ENCODE peak calls at places on chromosomes 13 and 19, in eight cellular contexts. One of them, this sample, is unnamed.

GRCh38 chr19:31500921-31501320 is 151.7 kb upstream of the TSHZ3 start:
- DNase-seq in fibroblast of mammary gland: no peak
- DNase-seq in omental fat pad: no peak
- DNase-seq in fibroblast of pulmonary artery: no peak
- DNase-seq in vagina: no peak
- DNase-seq in bronchial epithelial cell: no peak
- DNase-seq in PC-3: no peak
- DNase-seq in HCT116: no peak
- DNase-seq in this sample: no peak

GRCh38 chr13:62910541-62910940 is 1494.9 kb upstream of the PCDH20 start:
- DNase-seq in fibroblast of mammary gland: no peak
- DNase-seq in omental fat pad: no peak
- DNase-seq in fibroblast of pulmonary artery: no peak
- DNase-seq in vagina: no peak
- DNase-seq in bronchial epithelial cell: no peak
- DNase-seq in PC-3: no peak
- DNase-seq in HCT116: no peak
- DNase-seq in this sample: peak; percentile 29

GRCh38 chr19:9155591-9155990 is 15.4 kb downstream of the ZNF317 start:
- DNase-seq in fibroblast of mammary gland: no peak
- DNase-seq in omental fat pad: no peak
- DNase-seq in fibroblast of pulmonary artery: no peak
- DNase-seq in vagina: no peak
- DNase-seq in bronchial epithelial cell: no peak
- DNase-seq in PC-3: no peak
- DNase-seq in HCT116: no peak
- DNase-seq in this sample: no peak

GRCh38 chr19:53927745-53928144 is 18.7 kb downstream of the CACNG7 start:
- DNase-seq in fibroblast of mammary gland: peak; percentile 66
- DNase-seq in omental fat pad: no peak
- DNase-seq in fibroblast of pulmonary artery: peak; percentile 81
- DNase-seq in vagina: no peak
- DNase-seq in bronchial epithelial cell: peak; percentile 29
- DNase-seq in PC-3: peak; percentile 78
- DNase-seq in HCT116: no peak
- DNase-seq in this sample: peak; percentile 43

GRCh38 chr13:24670927-24671326 is 9.3 kb upstream of the ATP12A start:
- DNase-seq in fibroblast of mammary gland: no peak
- DNase-seq in omental fat pad: no peak
- DNase-seq in fibroblast of pulmonary artery: peak; percentile 18
- DNase-seq in vagina: no peak
- DNase-seq in bronchial epithelial cell: no peak
- DNase-seq in PC-3: peak; percentile 54
- DNase-seq in HCT116: peak; percentile 75
- DNase-seq in this sample: no peak

GRCh38 chr19:32651729-32652140 is 23.2 kb downstream of the ANKRD27 start:
- DNase-seq in fibroblast of mammary gland: no peak
- DNase-seq in omental fat pad: no peak
- DNase-seq in fibroblast of pulmonary artery: no peak
- DNase-seq in vagina: no peak
- DNase-seq in bronchial epithelial cell: no peak
- DNase-seq in PC-3: no peak
- DNase-seq in HCT116: no peak
- DNase-seq in this sample: no peak

GRCh38 chr19:41409288-41409687 is 11.7 kb downstream of the BCKDHA start:
- DNase-seq in fibroblast of mammary gland: peak; percentile 20
- DNase-seq in omental fat pad: no peak
- DNase-seq in fibroblast of pulmonary artery: peak; percentile 51
- DNase-seq in vagina: no peak
- DNase-seq in bronchial epithelial cell: peak; percentile 73
- DNase-seq in PC-3: peak; percentile 83
- DNase-seq in HCT116: peak; percentile 28
- DNase-seq in this sample: peak; percentile 12

GRCh38 chr19:13428352-13428751 is 77.9 kb downstream of the CACNA1A start:
- DNase-seq in fibroblast of mammary gland: peak; percentile 40
- DNase-seq in omental fat pad: no peak
- DNase-seq in fibroblast of pulmonary artery: peak; percentile 38
- DNase-seq in vagina: no peak
- DNase-seq in bronchial epithelial cell: no peak
- DNase-seq in PC-3: peak; percentile 79
- DNase-seq in HCT116: peak; percentile 28
- DNase-seq in this sample: peak; percentile 3

GRCh38 chr19:50204811-50205675 is 1.6 kb downstream of the MYH14 start:
- DNase-seq in fibroblast of mammary gland: no peak
- DNase-seq in omental fat pad: peak; percentile 27
- DNase-seq in fibroblast of pulmonary artery: no peak
- DNase-seq in vagina: no peak
- DNase-seq in bronchial epithelial cell: no peak
- DNase-seq in PC-3: peak; percentile 85
- DNase-seq in HCT116: peak; percentile 65
- DNase-seq in this sample: no peak

GRCh38 chr13:33205224-33205623 is 80.3 kb downstream of the STARD13 start:
- DNase-seq in fibroblast of mammary gland: no peak
- DNase-seq in omental fat pad: no peak
- DNase-seq in fibroblast of pulmonary artery: no peak
- DNase-seq in vagina: no peak
- DNase-seq in bronchial epithelial cell: no peak
- DNase-seq in PC-3: no peak
- DNase-seq in HCT116: no peak
- DNase-seq in this sample: no peak

GRCh38 chr13:93388701-93389100 is 162.1 kb downstream of the GPC6 start:
- DNase-seq in fibroblast of mammary gland: peak; percentile 80
- DNase-seq in omental fat pad: no peak
- DNase-seq in fibroblast of pulmonary artery: peak; percentile 45
- DNase-seq in vagina: no peak
- DNase-seq in bronchial epithelial cell: peak; percentile 60
- DNase-seq in PC-3: peak; percentile 72
- DNase-seq in HCT116: no peak
- DNase-seq in this sample: peak; percentile 32

GRCh38 chr13:21638319-21639282 is 32.3 kb upstream of the FGF9 start:
- DNase-seq in fibroblast of mammary gland: peak; percentile 25
- DNase-seq in omental fat pad: no peak
- DNase-seq in fibroblast of pulmonary artery: peak; percentile 43
- DNase-seq in vagina: no peak
- DNase-seq in bronchial epithelial cell: peak; percentile 90
- DNase-seq in PC-3: peak; percentile 64
- DNase-seq in HCT116: no peak
- DNase-seq in this sample: no peak

GRCh38 chr19:17234911-17235617 is 9.0 kb downstream of the OCEL1 start:
- DNase-seq in fibroblast of mammary gland: peak; percentile 48
- DNase-seq in omental fat pad: no peak
- DNase-seq in fibroblast of pulmonary artery: peak; percentile 45
- DNase-seq in vagina: no peak
- DNase-seq in bronchial epithelial cell: peak; percentile 44
- DNase-seq in PC-3: peak; percentile 46
- DNase-seq in HCT116: no peak
- DNase-seq in this sample: no peak

DNA sequence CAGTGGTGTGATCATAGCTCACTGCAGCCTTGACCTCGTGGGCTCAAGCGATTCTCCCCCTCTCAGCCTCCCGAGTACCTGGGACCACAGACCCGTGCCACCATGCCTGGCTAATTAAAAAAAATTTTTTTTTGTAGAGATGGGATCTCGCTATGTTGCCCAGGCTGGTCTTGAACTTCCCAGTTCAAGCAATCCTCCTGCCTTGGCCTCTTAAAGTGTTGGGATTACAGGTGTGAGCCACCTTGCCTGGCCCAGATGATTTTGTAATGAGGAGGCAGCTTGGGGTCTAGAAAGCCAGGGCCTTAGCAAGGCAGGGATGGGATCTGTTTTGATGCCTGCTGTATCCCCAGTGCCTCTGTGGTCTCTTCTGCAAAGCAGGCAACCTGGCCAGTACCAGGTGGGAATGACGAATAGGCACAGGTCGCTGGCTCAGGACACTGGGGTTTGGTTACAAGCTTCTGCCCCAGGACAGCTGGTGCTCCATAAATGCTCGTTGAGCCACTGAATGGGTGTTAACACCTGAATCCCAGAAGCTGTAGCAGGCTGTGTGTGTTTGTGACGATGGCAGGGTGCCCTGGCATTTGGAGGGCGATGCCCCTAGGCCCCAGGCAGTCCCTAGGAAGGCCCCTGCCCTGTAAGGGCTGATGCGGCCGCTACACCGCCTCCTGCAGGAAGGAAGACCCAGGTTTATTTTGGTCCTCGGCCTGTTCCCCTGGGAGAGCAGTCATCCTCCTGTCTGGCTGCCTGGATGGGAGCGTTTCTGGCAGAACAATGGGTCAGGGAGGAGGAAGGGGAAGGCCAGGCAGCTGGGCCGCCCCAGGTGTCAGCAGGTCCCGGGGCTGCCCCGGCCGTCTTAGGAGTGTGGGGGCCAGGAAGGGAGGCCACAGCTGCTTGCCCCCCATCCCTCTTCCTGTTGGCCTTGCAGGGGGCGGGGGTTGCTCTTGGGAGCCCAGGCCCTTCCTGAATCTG is 8.6 kb downstream of the TNFAIP8L1 start:
- DNase-seq in fibroblast of mammary gland: peak; percentile 49
- DNase-seq in omental fat pad: no peak
- DNase-seq in fibroblast of pulmonary artery: peak; percentile 81
- DNase-seq in vagina: no peak
- DNase-seq in bronchial epithelial cell: no peak
- DNase-seq in PC-3: no peak
- DNase-seq in HCT116: no peak
- DNase-seq in this sample: no peak
- TF ChIP-seq CTCF in fibroblast of mammary gland: peak; percentile 11
- TF ChIP-seq CTCF in omental fat pad: no peak
- TF ChIP-seq CTCF in fibroblast of pulmonary artery: peak; percentile 38
- TF ChIP-seq CTCF in vagina: no peak
- TF ChIP-seq CTCF in bronchial epithelial cell: no peak
- TF ChIP-seq CTCF in PC-3: peak; percentile 27
- TF ChIP-seq CTCF in HCT116: no peak
- TF ChIP-seq CTCF in this sample: no peak

GRCh38 chr13:30755678-30756077 is 20.3 kb downstream of the ALOX5AP start:
- DNase-seq in fibroblast of mammary gland: no peak
- DNase-seq in omental fat pad: no peak
- DNase-seq in fibroblast of pulmonary artery: no peak
- DNase-seq in vagina: no peak
- DNase-seq in bronchial epithelial cell: no peak
- DNase-seq in PC-3: no peak
- DNase-seq in HCT116: no peak
- DNase-seq in this sample: no peak

GRCh38 chr13:30752991-30753616 is 17.8 kb downstream of the ALOX5AP start:
- DNase-seq in fibroblast of mammary gland: no peak
- DNase-seq in omental fat pad: no peak
- DNase-seq in fibroblast of pulmonary artery: no peak
- DNase-seq in vagina: no peak
- DNase-seq in bronchial epithelial cell: peak; percentile 59
- DNase-seq in PC-3: no peak
- DNase-seq in HCT116: no peak
- DNase-seq in this sample: no peak

GRCh38 chr13:30751183-30751933 is 16.0 kb downstream of the ALOX5AP start:
- DNase-seq in fibroblast of mammary gland: no peak
- DNase-seq in omental fat pad: no peak
- DNase-seq in fibroblast of pulmonary artery: no peak
- DNase-seq in vagina: no peak
- DNase-seq in bronchial epithelial cell: no peak
- DNase-seq in PC-3: no peak
- DNase-seq in HCT116: no peak
- DNase-seq in this sample: no peak

GRCh38 chr13:30750036-30750435 is 14.7 kb downstream of the ALOX5AP start:
- DNase-seq in fibroblast of mammary gland: no peak
- DNase-seq in omental fat pad: no peak
- DNase-seq in fibroblast of pulmonary artery: no peak
- DNase-seq in vagina: no peak
- DNase-seq in bronchial epithelial cell: no peak
- DNase-seq in PC-3: no peak
- DNase-seq in HCT116: no peak
- DNase-seq in this sample: no peak

DNA sequence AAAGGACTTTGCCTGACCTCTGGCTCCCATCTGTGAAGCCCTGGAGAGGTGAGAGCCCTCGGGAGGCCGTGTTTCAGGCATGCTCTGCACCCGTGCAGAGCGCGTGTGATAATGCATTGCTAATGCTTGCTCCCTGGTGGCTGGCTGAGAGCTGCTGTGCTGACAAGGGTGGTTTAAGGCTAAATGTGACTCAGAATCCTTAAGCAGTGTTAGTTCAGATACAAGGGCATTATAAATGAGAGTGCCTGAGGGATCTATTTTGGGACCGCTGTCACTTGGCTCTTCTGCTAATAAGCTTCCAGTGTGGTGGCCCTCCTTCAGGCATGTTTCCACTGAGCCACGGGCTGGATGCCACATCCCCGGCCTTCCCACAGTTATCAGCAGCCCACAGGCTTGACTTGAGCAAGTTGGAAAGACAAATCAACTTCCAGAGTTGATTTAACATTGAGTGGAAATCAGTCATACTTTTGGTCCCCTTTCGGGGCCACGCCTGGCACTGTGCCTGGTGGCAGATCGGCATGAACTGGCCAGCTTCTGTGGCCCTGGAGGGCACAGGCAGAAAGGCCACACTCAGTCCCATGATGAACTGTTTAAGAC is 17.0 kb downstream of the ALOX5AP start:
- DNase-seq in fibroblast of mammary gland: peak; percentile 68
- DNase-seq in omental fat pad: no peak
- DNase-seq in fibroblast of pulmonary artery: no peak
- DNase-seq in vagina: no peak
- DNase-seq in bronchial epithelial cell: peak; percentile 27
- DNase-seq in PC-3: no peak
- DNase-seq in HCT116: no peak
- DNase-seq in this sample: no peak
- TF ChIP-seq CTCF in fibroblast of mammary gland: no peak
- TF ChIP-seq CTCF in omental fat pad: no peak
- TF ChIP-seq CTCF in fibroblast of pulmonary artery: peak; percentile 6
- TF ChIP-seq CTCF in vagina: no peak
- TF ChIP-seq CTCF in bronchial epithelial cell: no peak
- TF ChIP-seq CTCF in PC-3: no peak
- TF ChIP-seq CTCF in HCT116: no peak
- TF ChIP-seq CTCF in this sample: no peak

GRCh38 chr13:111049791-111050538 is 65.1 kb upstream of the ARHGEF7 start:
- DNase-seq in fibroblast of mammary gland: peak; percentile 34
- DNase-seq in omental fat pad: no peak
- DNase-seq in fibroblast of pulmonary artery: peak; percentile 42
- DNase-seq in vagina: no peak
- DNase-seq in bronchial epithelial cell: peak; percentile 14
- DNase-seq in PC-3: peak; percentile 35
- DNase-seq in HCT116: no peak
- DNase-seq in this sample: no peak
- TF ChIP-seq CTCF in fibroblast of mammary gland: peak; percentile 45
- TF ChIP-seq CTCF in omental fat pad: no peak
- TF ChIP-seq CTCF in fibroblast of pulmonary artery: peak; percentile 50
- TF ChIP-seq CTCF in vagina: peak; percentile 40
- TF ChIP-seq CTCF in bronchial epithelial cell: peak; percentile 51
- TF ChIP-seq CTCF in PC-3: peak; percentile 73
- TF ChIP-seq CTCF in HCT116: peak; percentile 68
- TF ChIP-seq CTCF in this sample: peak; percentile 50

DNA sequence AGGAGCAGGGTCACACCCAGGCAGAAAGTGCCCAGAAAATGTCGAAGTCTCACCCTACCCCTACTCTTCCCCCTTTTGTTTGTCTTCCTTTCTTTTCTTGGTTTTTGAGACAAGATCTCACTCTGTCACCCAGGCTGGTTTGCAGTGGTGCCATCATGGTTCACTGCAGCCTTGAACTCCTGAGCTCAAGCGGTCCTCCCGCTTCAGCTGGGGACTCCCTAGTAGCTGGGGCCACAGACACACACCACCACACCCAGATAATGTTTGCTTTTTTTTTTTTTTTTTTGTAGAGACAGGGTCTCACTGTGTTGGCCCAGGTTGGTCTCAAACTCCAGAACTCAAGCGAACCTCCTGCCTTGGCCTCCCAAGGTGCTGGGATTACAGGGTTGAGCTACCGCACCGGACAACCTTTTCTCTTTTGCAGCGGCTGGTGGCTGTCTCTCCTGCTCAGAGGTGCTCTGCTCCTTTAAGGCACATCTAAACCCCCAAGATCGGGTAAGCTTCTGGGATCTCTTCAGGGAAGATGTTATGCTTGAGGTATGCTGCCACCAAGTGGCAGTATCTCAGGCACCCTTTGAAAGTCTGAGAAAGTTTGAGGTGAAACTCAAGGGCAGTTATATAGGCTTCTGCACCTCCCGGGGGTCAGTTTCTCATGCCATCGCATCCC is 22.4 kb upstream of the EBI3 start:
- DNase-seq in fibroblast of mammary gland: peak; percentile 28
- DNase-seq in omental fat pad: no peak
- DNase-seq in fibroblast of pulmonary artery: peak; percentile 51
- DNase-seq in vagina: no peak
- DNase-seq in bronchial epithelial cell: no peak
- DNase-seq in PC-3: no peak
- DNase-seq in HCT116: peak; percentile 63
- DNase-seq in this sample: no peak
- TF ChIP-seq CTCF in fibroblast of mammary gland: peak; percentile 17
- TF ChIP-seq CTCF in omental fat pad: no peak
- TF ChIP-seq CTCF in fibroblast of pulmonary artery: peak; percentile 17
- TF ChIP-seq CTCF in vagina: no peak
- TF ChIP-seq CTCF in bronchial epithelial cell: no peak
- TF ChIP-seq CTCF in PC-3: peak; percentile 22
- TF ChIP-seq CTCF in HCT116: peak; percentile 77
- TF ChIP-seq CTCF in this sample: peak; percentile 25

This sample was measured in HFF-Myc.